ENCODE peak calls at places on chromosome 17, in four cellular contexts. T, Q, L and N are unnamed samples.

GRCh38 chr17:77755410-77755963 is 203.0 kb upstream of the TNRC6C start:
- DNase-seq in Q (no peak), L (no peak), T (no peak), N (no peak)

GRCh38 chr17:28807925-28808641 is 34.5 kb downstream of the FAM222B start:
- DNase-seq in L (peak; percentile 92), Q (no peak), T (peak; percentile 89), N (peak; percentile 63)

GRCh38 chr17:60641810-60642220 is 35.8 kb upstream of the BCAS3 start:
- DNase-seq in Q (peak; percentile 70), T (peak; percentile 71), L (peak; percentile 85), N (peak; percentile 71)

GRCh38 chr17:38881600-38882191 is 11.8 kb downstream of the LASP1 start:
- DNase-seq in L (peak; percentile 48), T (peak; percentile 58), Q (peak; percentile 60), N (no peak)

GRCh38 chr17:82414548-82415281 is 3.4 kb upstream of the HEXD start:
- DNase-seq in L (peak; percentile 50), Q (peak; percentile 88), T (peak; percentile 55), N (peak; percentile 18)

GRCh38 chr17:48254896-48255295 is 147.3 kb downstream of the SNX11 start:
- DNase-seq in L (no peak), Q (peak; percentile 26), T (no peak), N (no peak)

GRCh38 chr17:45149669-45150603 is 1.7 kb downstream of the HEXIM1 start:
- DNase-seq in L (peak; percentile 51), T (peak; percentile 62), Q (peak; percentile 26), N (no peak)

GRCh38 chr17:32136856-32137255 is 5.4 kb upstream of the RHOT1 start:
- DNase-seq in T (no peak), L (no peak), Q (no peak), N (no peak)

GRCh38 chr17:58311429-58311894 is 17.1 kb downstream of the TSPOAP1 start:
- DNase-seq in L (no peak), T (no peak), Q (no peak), N (no peak)

GRCh38 chr17:59366040-59366757 is 34.7 kb downstream of the YPEL2 start:
- DNase-seq in L (no peak), Q (no peak), T (peak; percentile 71), N (no peak)

GRCh38 chr17:58337600-58338453 is 9.2 kb upstream of the TSPOAP1 start:
- DNase-seq in T (peak; percentile 95), Q (peak; percentile 58), L (peak; percentile 96), N (no peak)

GRCh38 chr17:82217530-82218204 is 5.0 kb upstream of the CCDC57 start:
- DNase-seq in T (peak; percentile 94), Q (peak; percentile 76), L (peak; percentile 90), N (no peak)

GRCh38 chr17:56172517-56172982 is 19.3 kb downstream of the ANKFN1 start:
- DNase-seq in Q (no peak), L (no peak), T (no peak), N (peak; percentile 91)

GRCh38 chr17:34703533-34703932 is 124.2 kb downstream of the TMEM132E start:
- DNase-seq in L (peak; percentile 43), T (peak; percentile 19), Q (peak; percentile 60), N (peak; percentile 25)

GRCh38 chr17:1467898-1468492 is 12.0 kb upstream of the CRK start:
- DNase-seq in T (no peak), L (no peak), Q (no peak), N (no peak)

GRCh38 chr17:50151937-50152547 is 1.6 kb upstream of the PPP1R9B start:
- DNase-seq in Q (peak; percentile 70), T (peak; percentile 88), L (peak; percentile 87), N (peak; percentile 81)

GRCh38 chr17:50626037-50626574 is 8.6 kb upstream of the ABCC3 start:
- DNase-seq in T (peak; percentile 67), Q (peak; percentile 77), L (peak; percentile 62), N (peak; percentile 40)

GRCh38 chr17:76702941-76703637 is 7.7 kb downstream of the MXRA7 start:
- DNase-seq in Q (no peak), T (no peak), L (no peak), N (no peak)

GRCh38 chr17:27968206-27968732 is 74.2 kb upstream of the NLK start:
- DNase-seq in T (no peak), L (no peak), Q (peak; percentile 76), N (no peak)

GRCh38 chr17:12983986-12984932 is 33.6 kb downstream of the ELAC2 start:
- DNase-seq in T (peak; percentile 97), Q (no peak), L (peak; percentile 96), N (no peak)

GRCh38 chr17:57424273-57424672 is 167.9 kb downstream of the MSI2 start:
- DNase-seq in T (no peak), L (no peak), Q (no peak), N (no peak)

GRCh38 chr17:8940866-8941471 is 24.5 kb downstream of the PIK3R5 start:
- DNase-seq in L (no peak), Q (no peak), T (no peak), N (no peak)

GRCh38 chr17:10668771-10669170 is 11.7 kb upstream of the MYH3 start:
- DNase-seq in T (peak; percentile 82), L (peak; percentile 83), Q (no peak), N (no peak)

GRCh38 chr17:27326051-27326450 is 32.1 kb downstream of the WSB1 start:
- DNase-seq in T (no peak), Q (no peak), L (no peak), N (no peak)

GRCh38 chr17:49646391-49647255 is 31.3 kb downstream of the SPOP start:
- DNase-seq in L (peak; percentile 77), T (peak; percentile 92), Q (no peak), N (no peak)

GRCh38 chr17:7292729-7293128 is 1.7 kb downstream of the YBX2 start:
- DNase-seq in Q (no peak), T (no peak), L (no peak), N (no peak)

GRCh38 chr17:7932949-7933348 is 943 bp downstream of the CNTROB start:
- DNase-seq in Q (peak; percentile 69), T (peak; percentile 52), L (peak; percentile 61), N (no peak)

GRCh38 chr17:19800571-19800970 is 52.5 kb upstream of the ALDH3A1 start:
- DNase-seq in L (no peak), Q (no peak), T (no peak), N (no peak)

GRCh38 chr17:77753691-77754265 is 204.7 kb upstream of the TNRC6C start:
- DNase-seq in T (no peak), Q (no peak), L (no peak), N (no peak)

GRCh38 chr17:43756176-43756575 is 2.4 kb downstream of the SOST start:
- DNase-seq in T (no peak), Q (no peak), L (no peak), N (no peak)

GRCh38 chr17:43753488-43754129 is 5.0 kb downstream of the SOST start:
- DNase-seq in T (peak; percentile 49), Q (peak; percentile 46), L (peak; percentile 20), N (no peak)

GRCh38 chr17:43754947-43755346 is 3.6 kb downstream of the SOST start:
- DNase-seq in L (no peak), Q (no peak), T (no peak), N (no peak)

GRCh38 chr17:43757171-43757660 is 1.4 kb downstream of the SOST start:
- DNase-seq in T (no peak), L (no peak), Q (no peak), N (no peak)

GRCh38 chr17:43755389-43755875 is 3.2 kb downstream of the SOST start:
- DNase-seq in L (peak; percentile 45), Q (no peak), T (peak; percentile 60), N (no peak)
- H3K4me3 ChIP-seq in L (no peak overlapping the region), Q (no peak overlapping the region), T (no peak overlapping the region), N (no peak overlapping the region)

GRCh38 chr17:62109378-62109902 is 44.4 kb upstream of the MED13 start:
- DNase-seq in L (peak; percentile 60), T (peak; percentile 77), Q (peak; percentile 86), N (peak; percentile 71)
- TF ChIP-seq CTCF in L (peak; percentile 65), T (peak; percentile 77), Q (peak; percentile 99), N (peak; percentile 97)

GRCh38 chr17:79990704-79991103 is 45.0 kb downstream of the TBC1D16 start:
- DNase-seq in L (no peak), T (no peak), Q (no peak), N (no peak)

GRCh38 chr17:79993390-79994221 is 42.1 kb downstream of the TBC1D16 start:
- DNase-seq in Q (no peak), L (peak; percentile 94), T (peak; percentile 72), N (peak; percentile 54)

GRCh38 chr17:79991140-79991923 is 44.3 kb downstream of the TBC1D16 start:
- DNase-seq in Q (peak; percentile 92), L (peak; percentile 74), T (peak; percentile 68), N (peak; percentile 65)

GRCh38 chr17:79992657-79993389 is 42.8 kb downstream of the TBC1D16 start:
- DNase-seq in Q (no peak), T (no peak), L (no peak), N (no peak)

GRCh38 chr17:79991924-79992656 is 43.6 kb downstream of the TBC1D16 start:
- DNase-seq in Q (no peak), L (peak; percentile 38), T (no peak), N (peak; percentile 71)
- H3K4me3 ChIP-seq in Q (no peak overlapping the region), L (peak overlapping the region; percentile 9), T (peak overlapping the region; percentile 28), N (peak overlapping the region; percentile 53)

GRCh38 chr17:44095388-44095646 is 24.8 kb downstream of the G6PC3 start:
- DNase-seq in T (no peak), L (no peak), Q (peak; percentile 77), N (no peak)

GRCh38 chr17:44095647-44096496 is 25.3 kb downstream of the G6PC3 start:
- DNase-seq in L (peak; percentile 93), T (peak; percentile 92), Q (peak; percentile 82), N (no peak)

GRCh38 chr17:44094701-44095387 is 24.3 kb downstream of the G6PC3 start:
- DNase-seq in L (no peak), Q (no peak), T (no peak), N (no peak)

GRCh38 chr17:44093231-44093900 is 22.8 kb downstream of the G6PC3 start:
- DNase-seq in T (no peak), Q (no peak), L (no peak), N (no peak)

DNA sequence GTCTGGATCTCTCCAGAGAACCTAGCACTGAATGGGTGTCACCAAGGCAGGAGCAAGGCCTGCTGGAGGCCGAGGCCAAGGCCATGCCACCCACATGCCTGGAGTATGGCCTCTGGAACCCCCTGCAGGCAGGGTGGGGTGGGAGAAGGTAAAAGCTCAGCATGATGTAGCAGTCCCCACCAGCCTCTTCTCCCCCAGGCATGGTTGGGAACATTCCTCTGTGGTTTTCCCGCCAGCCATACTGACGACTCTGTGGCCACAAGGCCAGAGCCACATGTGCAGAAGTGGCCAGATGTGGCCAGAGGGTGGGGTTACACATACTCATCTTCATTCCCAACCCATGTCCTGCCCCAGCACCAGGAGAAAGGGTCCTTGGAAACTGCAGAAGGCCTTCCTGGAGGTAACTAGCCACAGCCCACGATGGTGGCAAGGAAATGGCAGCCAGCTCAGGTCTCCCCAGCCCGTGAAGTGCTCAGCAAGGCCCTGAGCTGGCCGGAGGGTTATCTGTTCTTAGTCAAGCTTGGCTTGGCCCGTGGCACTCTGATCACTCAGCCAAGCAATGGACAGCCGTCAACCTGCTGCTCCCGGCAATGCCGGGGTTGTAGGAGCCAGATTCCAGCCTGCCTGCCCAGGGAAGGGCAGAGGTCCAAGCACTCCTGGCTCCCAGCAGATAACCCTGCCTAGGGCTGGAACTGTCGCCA is 26.2 kb downstream of the HDAC5 start:
- DNase-seq in Q (peak; percentile 34), L (peak; percentile 81), T (peak; percentile 60), N (peak; percentile 36)
- TF ChIP-seq CTCF in Q (no peak), L (no peak), T (no peak), N (no peak)

GRCh38 chr17:66375121-66375520 is 72.7 kb downstream of the PRKCA start:
- DNase-seq in Q (no peak), L (no peak), T (no peak), N (no peak)
- H3K4me3 ChIP-seq in Q (no peak overlapping the region), L (no peak overlapping the region), T (no peak overlapping the region), N (no peak overlapping the region)